ENCODE peak calls at places on chromosomes 5 and 9, in four cellular contexts. J is heart right ventricle, S is psoas muscle, K is astrocyte. W is an unnamed sample.
A peak's percentile ranks its signal among the peaks of the same experiment; 100 is the strongest.

GRCh38 chr5:112689510-112689909 is 48.2 kb upstream of the APC start:
- DNase-seq in J (no peak), S (no peak), K (peak; percentile 62), W (no peak)

GRCh38 chr5:41683181-41683580 is 172.8 kb upstream of the PLCXD3 start:
- DNase-seq in J (no peak), S (no peak), K (no peak), W (no peak)

GRCh38 chr5:150636391-150637244 is 3.8 kb upstream of the SYNPO start:
- DNase-seq in J (peak; percentile 76), S (peak; percentile 69), K (peak; percentile 71), W (no peak)

GRCh38 chr5:157855404-157855994 is 3.4 kb downstream of the CLINT1 start:
- DNase-seq in J (peak; percentile 70), S (peak; percentile 20), K (peak; percentile 35), W (no peak)

GRCh38 chr5:159779481-159779880 is 136.8 kb upstream of the ADRA1B start:
- DNase-seq in J (no peak), S (no peak), K (peak; percentile 45), W (no peak)

GRCh38 chr5:180201051-180201987 is 7.7 kb downstream of the RASGEF1C start:
- DNase-seq in J (no peak), S (no peak), K (no peak), W (no peak)

GRCh38 chr5:82147860-82148573 is 130.1 kb downstream of the RPS23 start:
- DNase-seq in J (no peak), S (no peak), K (peak; percentile 6), W (no peak)

GRCh38 chr9:116027511-116027910 is 126.1 kb upstream of the PAPPA start:
- DNase-seq in J (no peak), S (no peak), K (peak; percentile 80), W (no peak)

GRCh38 chr5:10192309-10192708 is 57.4 kb downstream of the ATPSCKMT start:
- DNase-seq in J (no peak), S (no peak), K (peak; percentile 66), W (no peak)

GRCh38 chr5:122152266-122152900 is 23.0 kb downstream of the ZNF474 start:
- DNase-seq in J (no peak), S (no peak), K (peak; percentile 79), W (no peak)

GRCh38 chr9:6133346-6134063 is 82.1 kb upstream of the IL33 start:
- DNase-seq in J (no peak), S (no peak), K (peak; percentile 73), W (no peak)

GRCh38 chr5:139956342-139956741 is 86.8 kb downstream of the NRG2 start:
- DNase-seq in J (no peak), S (no peak), K (no peak), W (no peak)

GRCh38 chr5:40796487-40796889 is 1.7 kb downstream of the PRKAA1 start:
- DNase-seq in J (no peak), S (no peak), K (peak; percentile 30), W (no peak)

GRCh38 chr5:121053055-121053985 is 589.2 kb downstream of the PRR16 start:
- DNase-seq in J (no peak), S (no peak), K (no peak), W (no peak)

GRCh38 chr5:40584054-40584453 is 95.7 kb upstream of the PTGER4 start:
- DNase-seq in J (no peak), S (no peak), K (no peak), W (no peak)

GRCh38 chr9:33104111-33104415 is 27.6 kb upstream of the SMU1 start:
- DNase-seq in J (no peak), S (no peak), K (no peak), W (no peak)
- TF ChIP-seq CTCF in J (no peak), S (no peak), K (no peak), W (no peak)

GRCh38 chr9:29211681-29212589 is 1638.7 kb upstream of the C9orf72 start:
- DNase-seq in J (no peak), S (peak; percentile 34), K (no peak), W (peak; percentile 14)
- TF ChIP-seq CTCF in J (peak; percentile 60), S (peak; percentile 36), K (peak; percentile 17), W (peak; percentile 43)

GRCh38 chr9:105479846-105480245 is 32.0 kb downstream of the FSD1L start:
- DNase-seq in J (no peak), S (no peak), K (no peak), W (no peak)

GRCh38 chr9:105473221-105473620 is 25.4 kb downstream of the FSD1L start:
- DNase-seq in J (no peak), S (no peak), K (no peak), W (no peak)

DNA sequence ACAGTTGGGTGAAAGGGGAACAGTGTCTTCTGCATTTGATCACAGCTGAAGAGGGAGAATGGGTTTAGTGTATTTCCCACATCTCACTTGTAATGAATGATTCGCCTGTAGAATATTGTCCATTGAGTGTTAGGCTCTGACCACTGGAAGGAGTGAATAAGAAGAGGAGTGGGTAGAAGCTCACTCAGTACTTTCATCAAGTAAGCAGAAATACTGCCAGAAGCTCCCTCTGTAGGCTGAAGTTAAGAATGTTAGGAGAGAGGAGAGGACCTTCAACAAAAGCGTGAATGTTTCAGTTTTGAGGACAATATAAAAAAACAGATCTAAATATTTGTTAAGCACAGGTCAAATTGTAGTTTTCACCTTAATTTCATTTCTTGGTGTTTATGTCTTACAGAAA is 27.5 kb downstream of the FSD1L start:
- DNase-seq in J (no peak), S (no peak), K (peak; percentile 57), W (no peak)
- TF ChIP-seq CTCF in J (peak; percentile 54), S (peak; percentile 40), K (peak; percentile 33), W (peak; percentile 26)

DNA sequence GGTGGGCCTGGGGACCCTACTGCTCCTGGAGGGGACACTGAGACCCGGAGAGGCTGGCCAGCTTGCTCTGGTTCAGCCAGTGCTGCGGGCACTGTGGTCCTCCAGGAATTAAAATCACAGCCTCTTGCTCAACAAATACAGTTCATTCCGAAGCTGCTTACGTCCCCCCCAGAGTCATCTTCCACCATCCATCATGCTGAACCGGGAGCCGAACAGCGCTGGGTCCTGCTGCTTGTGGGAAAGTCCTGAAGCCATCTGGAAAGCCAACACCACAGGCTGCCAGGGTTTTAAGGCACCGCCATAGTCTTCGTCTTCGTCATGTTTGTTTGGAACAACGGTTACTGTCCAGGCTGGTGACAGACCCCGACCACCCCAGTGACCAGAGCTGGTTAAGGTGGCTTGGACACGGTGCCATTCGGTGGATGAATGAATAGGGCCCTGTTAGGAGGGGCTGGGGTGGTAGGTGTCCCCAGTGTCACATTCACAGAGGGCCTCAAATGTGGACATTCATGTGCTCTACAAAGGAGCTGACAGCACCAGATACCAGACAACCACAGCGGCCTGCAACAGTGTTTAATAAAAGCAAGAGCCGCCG is 81.6 kb upstream of the PHYKPL start:
- DNase-seq in J (no peak), S (no peak), K (no peak), W (no peak)
- TF ChIP-seq CTCF in J (no peak), S (no peak), K (no peak), W (no peak)

DNA sequence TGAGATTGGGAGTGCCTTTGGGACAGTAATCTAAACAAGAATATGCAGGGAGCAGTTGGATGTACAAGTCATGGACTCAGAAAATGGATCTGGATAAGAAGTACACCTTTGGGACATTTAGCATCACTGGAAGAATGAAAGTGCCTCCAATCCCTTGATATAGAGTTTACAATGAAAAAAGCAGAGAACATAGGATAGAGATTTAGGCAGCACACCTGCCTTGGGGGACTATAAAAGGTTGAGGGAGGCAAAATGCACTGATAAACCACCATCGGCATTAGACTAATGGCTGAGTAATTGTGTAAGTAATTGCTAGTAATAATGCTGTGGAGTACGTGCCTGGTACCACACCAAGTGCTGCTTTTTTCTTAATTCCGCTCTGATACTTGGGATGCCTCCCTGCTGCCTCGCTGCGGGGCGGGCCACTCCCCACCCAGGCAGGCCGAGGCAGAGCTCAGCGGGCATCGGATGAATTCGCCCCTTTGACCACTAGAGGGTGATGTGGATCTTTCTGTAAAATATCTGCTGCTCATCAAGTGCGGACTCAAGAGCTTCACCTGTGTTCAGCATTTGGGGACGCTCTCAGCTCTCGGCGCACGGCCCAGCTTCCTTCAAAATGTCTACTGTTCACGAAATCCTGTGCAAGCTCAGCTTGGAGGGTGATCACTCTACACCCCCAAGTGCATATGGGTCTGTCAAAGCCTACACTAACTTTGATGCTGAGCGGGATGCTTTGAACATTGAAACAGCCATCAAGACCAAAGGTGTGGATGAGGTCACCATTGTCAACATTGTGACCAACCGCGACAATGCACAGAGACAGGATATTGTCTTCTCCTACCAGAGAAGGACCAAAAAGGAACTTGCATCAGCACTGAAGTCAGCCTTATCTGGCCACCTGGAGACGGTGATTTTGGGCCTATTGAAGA is 99.9 kb downstream of the ANKRD18B start:
- DNase-seq in J (peak; percentile 52), S (peak; percentile 43), K (peak; percentile 33), W (peak; percentile 45)
- TF ChIP-seq CTCF in J (peak; percentile 91), S (peak; percentile 91), K (peak; percentile 75), W (peak; percentile 76)

DNA sequence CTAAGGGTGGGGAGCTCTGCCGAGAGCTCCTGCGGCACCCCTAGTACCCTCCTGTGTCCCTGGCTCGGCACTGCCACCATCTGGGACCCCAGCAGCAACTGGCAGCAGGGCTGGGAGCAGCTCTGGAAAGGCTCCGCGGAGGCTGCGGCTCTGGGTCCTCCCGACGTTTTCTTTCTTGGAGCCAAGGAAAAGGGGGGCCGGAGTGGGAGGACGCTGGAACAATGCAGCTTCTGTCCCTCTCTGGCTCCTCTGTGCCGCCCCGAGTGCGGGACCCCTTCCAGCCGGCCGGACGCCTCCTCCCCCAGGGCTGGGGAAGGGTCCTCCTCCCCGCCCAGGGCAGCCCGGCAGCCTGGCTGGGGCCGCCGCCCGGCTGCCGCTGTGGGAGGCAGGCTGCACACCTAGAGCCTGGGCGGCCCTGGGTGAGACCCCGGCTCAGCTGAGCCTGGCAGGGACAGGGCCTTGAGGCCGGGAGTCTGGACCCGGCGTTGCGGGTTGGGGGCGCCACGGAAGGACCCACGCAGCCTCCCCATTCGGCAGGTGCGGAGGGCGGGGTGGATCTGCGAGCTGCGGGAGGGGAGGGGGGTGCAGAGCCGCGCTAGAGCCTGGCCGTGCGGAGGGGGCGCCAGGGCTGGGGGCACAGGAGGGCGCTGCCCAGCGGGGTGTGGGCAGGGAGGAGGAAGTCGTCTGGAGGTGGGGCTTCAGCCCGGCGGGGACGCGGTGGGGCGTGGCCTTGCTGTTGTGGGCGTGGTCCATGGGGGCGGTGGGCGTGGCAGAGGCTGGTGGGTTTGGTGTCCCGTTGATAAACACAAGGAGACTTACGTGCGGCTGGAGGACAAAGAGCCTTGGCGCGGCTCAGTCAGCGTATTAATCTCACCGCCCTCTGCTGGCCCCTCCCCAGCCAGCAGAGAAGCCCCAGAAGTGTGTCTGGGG is 15.1 kb downstream of the GPSM1 start:
- DNase-seq in J (peak; percentile 88), S (peak; percentile 73), K (peak; percentile 48), W (peak; percentile 81)
- TF ChIP-seq CTCF in J (no peak), S (no peak), K (no peak), W (no peak)

GRCh38 chr5:59660737-59661136 is 232.8 kb downstream of the PDE4D start:
- DNase-seq in J (no peak), S (no peak), K (no peak), W (peak; percentile 8)

GRCh38 chr5:59661306-59661705 is 232.2 kb downstream of the PDE4D start:
- DNase-seq in J (no peak), S (no peak), K (no peak), W (no peak)

GRCh38 chr5:59661939-59662615 is 231.4 kb downstream of the PDE4D start:
- DNase-seq in J (no peak), S (no peak), K (peak; percentile 70), W (peak; percentile 24)

GRCh38 chr5:59665086-59665831 is 228.3 kb downstream of the PDE4D start:
- DNase-seq in J (no peak), S (no peak), K (no peak), W (no peak)

DNA sequence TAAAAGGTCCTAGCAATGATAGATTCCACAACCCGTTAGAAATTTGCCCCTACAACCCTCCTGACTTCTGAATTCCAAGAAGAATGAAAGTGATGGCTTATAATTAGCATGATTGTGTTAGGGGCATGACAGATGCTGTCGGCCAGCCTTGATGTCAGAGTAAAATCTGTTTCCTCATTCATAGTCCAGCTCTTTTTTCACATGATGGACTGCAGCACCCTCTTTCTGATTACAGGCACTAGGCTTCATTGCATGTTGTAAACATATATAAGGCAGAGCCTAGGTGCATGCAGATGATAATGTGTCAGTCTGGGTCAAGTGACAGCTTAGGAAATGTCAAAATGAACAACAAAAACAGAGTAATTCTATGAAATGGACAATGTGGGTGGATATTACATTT is 226.8 kb downstream of the PDE4D start:
- DNase-seq in J (no peak), S (no peak), K (no peak), W (no peak)
- TF ChIP-seq CTCF in J (no peak), S (peak; percentile 32), K (no peak), W (no peak)